ENCODE peak calls at places on chromosomes 3 and 15, in four cellular contexts. A is kidney tubule cell, T is GM03348, X is H4. Z is an unnamed sample.

GRCh38 chr3:56862352-56863062 is 60.8 kb upstream of the ARHGEF3 start:
- DNase-seq in A (peak), T (peak), X (peak), Z (peak)

GRCh38 chr3:194312743-194313281 is 38.3 kb downstream of the CPN2 start:
- DNase-seq in A (peak), T (peak), X (peak), Z (peak)

GRCh38 chr15:23570466-23570865 is 5.0 kb downstream of the MKRN3 start:
- DNase-seq in A (no peak), T (no peak), X (no peak), Z (no peak)

GRCh38 chr3:128329491-128330300 is 137.0 kb downstream of the DNAJB8 start:
- DNase-seq in A (no peak), T (no peak), X (no peak), Z (no peak)

GRCh38 chr3:150292891-150293290 is 115.2 kb upstream of the TSC22D2 start:
- DNase-seq in A (no peak), T (peak), X (no peak), Z (no peak)

GRCh38 chr3:178155521-178155920 is 380.7 kb upstream of the KCNMB2 start:
- DNase-seq in A (peak), T (no peak), X (no peak), Z (no peak)

GRCh38 chr3:58647661-58648141 is 18.9 kb downstream of the FAM3D start:
- DNase-seq in A (peak), T (no peak), X (no peak), Z (no peak)

GRCh38 chr15:92803852-92804609 is 96.1 kb upstream of the CHD2 start:
- DNase-seq in A (peak), T (peak), X (peak), Z (peak)

GRCh38 chr15:38846351-38846750 is 281.7 kb upstream of the RASGRP1 start:
- DNase-seq in A (no peak), T (no peak), X (no peak), Z (no peak)

GRCh38 chr15:65804252-65804931 is 12.3 kb upstream of the DENND4A start:
- DNase-seq in A (no peak), T (no peak), X (peak), Z (no peak)